ENCODE peak calls at places on chromosomes 11 and 22, in five cellular contexts. S is NCI-H2029 treated with DMSO at 0.1 percent for 48 hours; Y is activated naive CD4-positive, alpha-beta T cell treated with anti-CD3 and anti-CD28 coated beads, Interleukin-2, amount 50 U/mL, for 16 hours; O is CD4-positive, CD25-positive, alpha-beta regulatory T cell; A is body of pancreas. H is an unnamed sample.

GRCh38 chr22:27792452-27793165 is 8.9 kb downstream of the MN1 start:
- DNase-seq in A (no peak), S (no peak), O (no peak), Y (no peak), H (no peak)

GRCh38 chr11:64845125-64845735 is 777 bp upstream of the CDC42BPG start:
- DNase-seq in S (peak; percentile 17), O (no peak), A (no peak), Y (no peak), H (no peak)

GRCh38 chr22:35349704-35350538 is 31.0 kb upstream of the HMOX1 start:
- DNase-seq in A (peak; percentile 39), S (no peak), Y (no peak), O (no peak), H (no peak)

GRCh38 chr11:114026355-114026754 is 33.2 kb upstream of the ZBTB16 start:
- DNase-seq in A (no peak), Y (no peak), S (no peak), O (peak; percentile 43), H (peak; percentile 91)

GRCh38 chr11:6825333-6825744 is 20.1 kb upstream of the OR10A5 start:
- DNase-seq in Y (no peak), A (no peak), O (no peak), S (no peak), H (no peak)

GRCh38 chr11:125262825-125263218 is 98.3 kb downstream of the PKNOX2 start:
- DNase-seq in S (no peak), O (no peak), Y (no peak), A (no peak), H (no peak)

GRCh38 chr22:45804986-45805325 is 133.3 kb downstream of the ATXN10 start:
- DNase-seq in S (no peak), Y (no peak), A (no peak), O (no peak), H (peak; percentile 20)

GRCh38 chr11:17314232-17314547 is 37.4 kb upstream of the NCR3LG1 start:
- DNase-seq in Y (no peak), A (no peak), S (no peak), O (no peak), H (no peak)

GRCh38 chr11:101126551-101127347 is 2.9 kb downstream of the PGR start:
- DNase-seq in Y (no peak), S (no peak), A (no peak), O (no peak), H (no peak)

GRCh38 chr11:65887723-65888162 is 528 bp downstream of the FIBP start:
- DNase-seq in Y (peak; percentile 37), O (no peak), A (no peak), S (no peak), H (no peak)

GRCh38 chr11:82683029-82683428 is 50.6 kb downstream of the FAM181B start:
- DNase-seq in O (no peak), Y (no peak), S (no peak), A (no peak), H (no peak)

GRCh38 chr11:129637473-129637872 is 178.2 kb upstream of the TMEM45B start:
- DNase-seq in O (no peak), Y (no peak), S (no peak), A (no peak), H (no peak)

GRCh38 chr22:50473088-50473487 is 1.7 kb downstream of the SBF1 start:
- DNase-seq in A (no peak), S (no peak), Y (peak; percentile 45), O (peak; percentile 76), H (peak; percentile 54)

GRCh38 chr11:122524532-122524882 is 131.0 kb upstream of the UBASH3B start:
- DNase-seq in O (no peak), A (no peak), S (no peak), Y (no peak), H (no peak)

GRCh38 chr22:19638282-19639015 is 75.9 kb upstream of the SEPTIN5 start:
- DNase-seq in Y (no peak), S (no peak), O (no peak), A (no peak), H (no peak)

GRCh38 chr11:79304599-79305212 is 136.1 kb downstream of the TENM4 start:
- DNase-seq in O (peak; percentile 41), S (no peak), A (no peak), Y (no peak), H (peak; percentile 5)

GRCh38 chr11:24422371-24422770 is 74.5 kb upstream of the LUZP2 start:
- DNase-seq in S (no peak), A (no peak), Y (no peak), O (no peak), H (no peak)

GRCh38 chr22:49483946-49484345 is 343.7 kb downstream of the BRD1 start:
- DNase-seq in O (no peak), Y (no peak), S (no peak), A (no peak), H (no peak)

GRCh38 chr22:17137226-17137625 is 16.1 kb upstream of the TMEM121B start:
- DNase-seq in S (no peak), Y (no peak), O (no peak), A (no peak), H (no peak)

GRCh38 chr11:94028436-94028835 is 7.3 kb downstream of the HEPHL1 start:
- DNase-seq in A (no peak), Y (no peak), O (no peak), S (no peak), H (no peak)

GRCh38 chr11:267491-267994 is 10.7 kb upstream of the NLRP6 start:
- DNase-seq in A (peak; percentile 36), O (peak; percentile 52), Y (no peak), S (no peak), H (no peak)

GRCh38 chr22:30606455-30607299 is at the start of gene TCN2:
- DNase-seq in A (peak; percentile 78), S (peak; percentile 12), O (peak; percentile 62), Y (no peak), H (no peak)

GRCh38 chr22:17795143-17795542 is 20.9 kb upstream of the BID start:
- DNase-seq in O (no peak), S (no peak), Y (no peak), A (no peak), H (no peak)

GRCh38 chr11:27178859-27179258 is 138.2 kb downstream of the BBOX1 start:
- DNase-seq in S (no peak), Y (no peak), O (no peak), A (no peak), H (no peak)

GRCh38 chr11:20125927-20126326 is 34.3 kb downstream of the DBX1 start:
- DNase-seq in O (no peak), Y (no peak), A (no peak), S (no peak), H (no peak)

GRCh38 chr11:9053631-9054030 is 37.8 kb downstream of the SCUBE2 start:
- DNase-seq in S (no peak), Y (no peak), A (no peak), O (no peak), H (no peak)

GRCh38 chr22:36701166-36701713 is 2.3 kb downstream of the CACNG2 start:
- DNase-seq in S (no peak), A (no peak), O (no peak), Y (no peak), H (no peak)

GRCh38 chr11:124793466-124794278 is 6.5 kb downstream of the MSANTD2 start:
- DNase-seq in O (peak; percentile 67), S (peak; percentile 1), Y (no peak), A (peak; percentile 32), H (peak; percentile 36)

GRCh38 chr22:37549704-37550059 is 10.6 kb upstream of the CDC42EP1 start:
- DNase-seq in O (no peak), A (peak; percentile 93), Y (no peak), S (no peak), H (no peak)

GRCh38 chr11:80733776-80734175 is 1292.9 kb upstream of the TENM4 start:
- DNase-seq in O (no peak), A (no peak), Y (no peak), S (no peak), H (no peak)